ENCODE peak calls at places on chromosomes 3 and 15, in nine cellular contexts. A, W, M, N, R, P, I, B and L are unnamed samples.

GRCh38 chr3:149763565-149763964 is 11.3 kb upstream of the COMMD2 start:
- DNase-seq in I (no peak), R (no peak), B (no peak), N (no peak), W (no peak), A (no peak), M (no peak), P (no peak), L (no peak)

GRCh38 chr15:24823473-24823872 is 131.3 kb upstream of the SNRPN start:
- DNase-seq in W (peak), B (no peak), I (no peak), A (no peak), M (peak), N (no peak), P (no peak), R (no peak), L (no peak)

GRCh38 chr3:141129049-141130038 is 78.2 kb downstream of the SPSB4 start:
- DNase-seq in I (no peak), N (no peak), P (no peak), A (no peak), M (no peak), B (no peak), W (no peak), R (no peak), L (no peak)

GRCh38 chr3:38610934-38611333 is 38.6 kb downstream of the SCN5A start:
- DNase-seq in A (no peak), P (no peak), R (no peak), N (no peak), W (no peak), I (no peak), M (no peak), B (no peak), L (no peak)

GRCh38 chr15:80615783-80616391 is 79.2 kb upstream of the ABHD17C start:
- DNase-seq in A (peak), M (peak), R (peak), P (no peak), W (peak), N (peak), I (peak), B (no peak), L (peak)

GRCh38 chr15:72285927-72286516 is 13.7 kb upstream of the PARP6 start:
- DNase-seq in P (peak), N (no peak), M (no peak), B (peak), R (peak), W (peak), I (peak), A (peak), L (peak)

GRCh38 chr3:127951276-127951675 is 36.2 kb downstream of the KBTBD12 start:
- DNase-seq in I (no peak), N (no peak), A (no peak), B (no peak), R (no peak), P (no peak), W (no peak), M (no peak), L (peak)

GRCh38 chr15:66757521-66757920 is 55.5 kb downstream of the SMAD6 start:
- DNase-seq in A (no peak), M (no peak), I (no peak), P (no peak), B (no peak), W (no peak), R (no peak), N (no peak), L (no peak)

GRCh38 chr3:53229606-53230005 is 26.2 kb downstream of the TKT start:
- DNase-seq in P (no peak), B (no peak), R (no peak), W (no peak), I (no peak), A (no peak), N (no peak), M (no peak), L (no peak)

GRCh38 chr15:60819860-60820259 is 340.9 kb upstream of the ICE2 start:
- DNase-seq in R (no peak), N (no peak), B (no peak), W (no peak), I (no peak), P (no peak), M (no peak), A (no peak), L (no peak)

GRCh38 chr3:58388550-58389061 is 45.0 kb downstream of the PDHB start:
- DNase-seq in N (peak), M (no peak), W (peak), A (no peak), R (no peak), B (no peak), I (no peak), P (no peak), L (peak)

GRCh38 chr3:52253314-52254260 is 8.0 kb downstream of the PPM1M start:
- DNase-seq in W (peak), N (no peak), I (no peak), B (peak), P (no peak), M (no peak), A (no peak), R (no peak), L (peak)

GRCh38 chr3:114498779-114499370 is 205.0 kb downstream of the TIGIT start:
- DNase-seq in B (no peak), A (no peak), I (peak), R (no peak), M (no peak), N (no peak), W (peak), P (peak), L (peak)

GRCh38 chr3:59919581-59919980 is 869.8 kb upstream of the CFAP20DC start:
- DNase-seq in W (no peak), R (no peak), N (no peak), A (no peak), M (no peak), B (no peak), I (no peak), P (no peak), L (no peak)

GRCh38 chr3:170076715-170077238 is 39.0 kb downstream of the GPR160 start:
- DNase-seq in M (no peak), A (no peak), W (peak), N (peak), R (no peak), B (no peak), P (no peak), I (no peak), L (peak)

GRCh38 chr3:53842436-53843194 is 3.6 kb downstream of the CHDH start:
- DNase-seq in M (peak), W (no peak), I (no peak), R (no peak), P (peak), A (peak), N (no peak), B (no peak), L (peak)

GRCh38 chr3:6860911-6861330 is at the start of gene GRM7:
- DNase-seq in I (no peak), W (no peak), B (no peak), P (no peak), N (no peak), R (no peak), A (no peak), M (no peak), L (no peak)

GRCh38 chr3:112297714-112298113 is 3.7 kb upstream of the SLC9C1 start:
- DNase-seq in I (no peak), N (no peak), W (peak), P (no peak), B (no peak), R (no peak), M (no peak), A (no peak), L (no peak)
- H3K27ac ChIP-seq in I (no peak), N (no peak), W (no peak), P (no peak), B (no peak), R (no peak), M (no peak), A (no peak), L (no peak)

DNA sequence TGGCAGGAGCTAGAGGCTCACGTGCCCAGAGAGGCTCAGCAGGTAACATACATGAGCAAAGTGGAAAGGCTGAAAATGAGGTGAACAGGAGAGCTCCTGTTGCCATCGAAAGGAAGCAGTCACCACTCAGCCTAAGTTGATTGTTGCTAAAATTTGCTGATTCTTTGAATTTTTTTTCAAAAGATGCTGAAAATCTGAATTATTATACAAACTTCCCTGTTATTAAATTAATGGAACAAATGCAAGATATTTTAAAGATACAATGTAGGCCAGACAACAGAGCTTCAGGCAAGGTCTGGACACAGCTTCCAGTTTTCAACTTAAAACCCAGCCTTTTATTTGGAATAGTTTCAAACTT is 151.3 kb downstream of the GHSR start:
- DNase-seq in P (no peak), W (no peak), A (no peak), I (no peak), N (no peak), R (no peak), M (no peak), B (no peak), L (no peak)
- H3K27ac ChIP-seq in P (no peak), W (no peak), A (no peak), I (no peak), N (no peak), R (no peak), M (no peak), B (no peak), L (no peak)

GRCh38 chr3:56759532-56759931 is 42.2 kb downstream of the ARHGEF3 start:
- DNase-seq in M (no peak), B (no peak), P (no peak), W (no peak), A (no peak), I (no peak), N (no peak), R (no peak), L (no peak)

GRCh38 chr3:56761887-56762605 is 39.7 kb downstream of the ARHGEF3 start:
- DNase-seq in N (no peak), W (peak), M (no peak), A (no peak), B (no peak), P (no peak), I (no peak), R (no peak), L (peak)

GRCh38 chr3:56761023-56761422 is 40.7 kb downstream of the ARHGEF3 start:
- DNase-seq in M (no peak), A (no peak), N (no peak), I (no peak), P (no peak), R (no peak), W (no peak), B (no peak), L (no peak)

GRCh38 chr3:56754753-56755365 is 46.9 kb downstream of the ARHGEF3 start:
- DNase-seq in W (no peak), A (no peak), M (no peak), I (no peak), P (no peak), B (no peak), R (no peak), N (no peak), L (no peak)

DNA sequence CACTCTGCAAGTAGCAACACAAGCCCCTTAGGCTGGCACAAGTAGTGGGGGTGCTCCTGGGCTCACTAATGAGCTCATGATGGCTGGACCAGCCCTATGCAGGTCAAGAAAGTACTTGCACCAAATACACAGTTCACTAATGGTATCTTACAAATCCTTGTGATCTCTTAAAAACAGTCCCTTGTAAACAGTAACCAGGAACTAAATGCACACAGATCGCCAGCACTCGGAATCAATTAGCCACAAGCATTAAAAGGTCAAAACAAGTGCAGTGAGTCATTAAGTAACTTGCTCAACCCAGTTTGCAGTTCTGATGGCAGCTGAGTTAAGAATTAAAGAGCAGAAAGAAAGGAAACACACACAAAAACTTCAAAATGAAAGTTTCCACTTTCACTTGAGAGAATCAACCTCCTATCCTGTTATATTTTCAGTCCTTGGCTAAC is 43.2 kb downstream of the ARHGEF3 start:
- DNase-seq in B (no peak), R (no peak), A (peak), P (peak), M (no peak), N (peak), W (peak), I (no peak), L (peak)
- H3K27ac ChIP-seq in B (peak), R (peak), A (no peak), P (peak), M (no peak), N (peak), W (peak), I (no peak), L (peak)

GRCh38 chr15:55319537-55320325 is 709 bp downstream of the PIGB start:
- DNase-seq in R (no peak), A (no peak), I (no peak), W (peak), B (no peak), P (no peak), M (no peak), N (no peak), L (peak)
- H3K27ac ChIP-seq in R (no peak), A (peak), I (peak), W (no peak), B (peak), P (peak), M (no peak), N (peak), L (peak)

DNA sequence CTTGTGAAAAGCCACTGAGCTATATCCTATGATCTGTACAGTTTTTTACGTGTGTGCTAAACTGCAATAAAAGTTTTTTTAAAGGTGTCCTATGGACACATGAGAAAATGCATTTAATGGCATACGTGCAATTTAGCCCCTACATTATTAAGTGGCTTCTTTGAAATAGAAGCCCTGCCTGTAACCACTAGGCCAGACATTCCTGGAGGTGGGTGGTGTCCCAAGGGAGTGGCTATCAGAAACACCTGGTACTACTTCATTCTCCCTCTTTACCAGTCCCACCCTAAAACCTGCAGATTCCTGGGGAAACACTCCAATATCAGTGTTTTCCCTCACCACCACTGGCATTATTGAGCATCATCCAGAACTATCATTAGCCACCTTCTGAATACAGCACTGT is 100.0 kb downstream of the OXNAD1 start:
- DNase-seq in R (no peak), A (no peak), M (no peak), W (no peak), I (no peak), B (no peak), N (no peak), P (no peak), L (no peak)
- H3K27ac ChIP-seq in R (no peak), A (no peak), M (no peak), W (no peak), I (no peak), B (no peak), N (no peak), P (no peak), L (no peak)

GRCh38 chr15:74053497-74053896 is 28.9 kb downstream of the GOLGA6A start:
- DNase-seq in A (no peak), R (no peak), M (no peak), B (no peak), I (no peak), N (no peak), P (no peak), W (no peak), L (no peak)

GRCh38 chr15:74050127-74050526 is 32.2 kb downstream of the GOLGA6A start:
- DNase-seq in B (no peak), I (no peak), M (no peak), N (no peak), W (no peak), P (no peak), R (no peak), A (no peak), L (no peak)

GRCh38 chr15:74046275-74046674 is 36.1 kb downstream of the GOLGA6A start:
- DNase-seq in W (no peak), R (no peak), I (no peak), P (no peak), B (no peak), N (no peak), A (no peak), M (no peak), L (no peak)

GRCh38 chr15:74053941-74054529 is 28.3 kb downstream of the GOLGA6A start:
- DNase-seq in I (peak), B (peak), W (peak), M (peak), R (peak), A (peak), N (peak), P (peak), L (peak)

DNA sequence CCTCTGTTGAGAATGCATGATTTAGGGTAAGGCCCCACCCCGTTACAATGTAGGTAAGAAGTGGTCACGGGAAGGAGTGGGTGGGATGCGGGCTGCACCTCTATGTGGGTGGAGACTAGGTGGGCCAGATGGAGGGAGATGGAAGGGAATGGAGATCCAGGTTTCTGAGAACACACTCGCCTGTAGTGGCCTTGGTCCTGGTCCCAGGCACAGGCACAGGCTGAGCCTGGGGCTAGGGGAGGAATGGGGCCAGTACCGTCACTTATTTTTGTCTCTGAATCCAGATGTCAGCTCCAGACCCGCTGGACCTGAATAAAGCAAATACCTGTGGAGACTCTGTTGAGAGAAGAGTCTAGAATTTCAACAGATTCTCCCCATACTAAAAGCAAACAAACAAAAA is 31.5 kb downstream of the GOLGA6A start:
- DNase-seq in R (no peak), M (no peak), B (no peak), N (no peak), A (no peak), P (no peak), I (no peak), W (no peak), L (no peak)
- H3K27ac ChIP-seq in R (peak), M (peak), B (no peak), N (peak), A (peak), P (peak), I (peak), W (peak), L (peak)